ENCODE peak calls at places on chromosome 1, in four cellular contexts. Y is uterus, E is A549, Q is left ventricle myocardium inferior. A is an unnamed sample. For H3K4me1, the result is how much of the 10 kb centered on the place peaks cover.

GRCh38 chr1:107964397-107965111 is 426 bp downstream of the VAV3 start:
- DNase-seq in Y (no peak), E (peak), Q (no peak), A (no peak)

GRCh38 chr1:31014094-31014493 is 51.4 kb downstream of the PUM1 start:
- DNase-seq in Y (no peak), E (no peak), Q (no peak), A (no peak)

GRCh38 chr1:20665736-20666135 is 4.6 kb upstream of the DDOST start:
- DNase-seq in Y (no peak), E (no peak), Q (no peak), A (no peak)

GRCh38 chr1:243550276-243550675 is 294.4 kb downstream of the SDCCAG8 start:
- DNase-seq in Y (no peak), E (no peak), Q (no peak), A (no peak)

GRCh38 chr1:164718821-164719220 is 159.8 kb downstream of the PBX1 start:
- DNase-seq in Y (no peak), E (no peak), Q (no peak), A (no peak)

GRCh38 chr1:17874665-17875064 is 119.5 kb downstream of the ACTL8 start:
- DNase-seq in Y (no peak), E (no peak), Q (no peak), A (no peak)

GRCh38 chr1:20868263-20868662 is 81.2 kb upstream of the HP1BP3 start:
- DNase-seq in Y (no peak), E (no peak), Q (no peak), A (no peak)

GRCh38 chr1:12657060-12657866 is 13.4 kb downstream of the AADACL4 start:
- DNase-seq in Y (no peak), E (no peak), Q (no peak), A (no peak)

GRCh38 chr1:31798433-31799195 is 17.2 kb downstream of the SPOCD1 start:
- DNase-seq in Y (no peak), E (peak), Q (no peak), A (no peak)

GRCh38 chr1:173554541-173555250 is 48.2 kb downstream of the SLC9C2 start:
- DNase-seq in Y (no peak), E (no peak), Q (no peak), A (no peak)

GRCh38 chr1:193229136-193229535 is 42.7 kb upstream of the B3GALT2 start:
- DNase-seq in Y (no peak), E (peak), Q (no peak), A (no peak)

GRCh38 chr1:93692983-93693591 is 11.4 kb upstream of the BCAR3 start:
- DNase-seq in Y (no peak), E (peak), Q (no peak), A (no peak)

GRCh38 chr1:93695411-93696005 is 13.9 kb upstream of the BCAR3 start:
- DNase-seq in Y (no peak), E (no peak), Q (no peak), A (no peak)

GRCh38 chr1:93692451-93692861 is 10.8 kb upstream of the BCAR3 start:
- DNase-seq in Y (no peak), E (peak), Q (no peak), A (no peak)

GRCh38 chr1:93694833-93695232 is 13.2 kb upstream of the BCAR3 start:
- DNase-seq in Y (no peak), E (no peak), Q (no peak), A (no peak)

GRCh38 chr1:93694039-93694438 is 12.4 kb upstream of the BCAR3 start:
- DNase-seq in Y (no peak), E (peak), Q (no peak), A (no peak)
- H3K27ac ChIP-seq in Y (no peak), E (peak), Q (no peak), A (no peak)

GRCh38 chr1:54234284-54234683 is 34.3 kb downstream of the MRPL37 start:
- DNase-seq in Y (no peak), E (no peak), Q (no peak), A (no peak)
- H3K4me1 ChIP-seq in Y (under half), E (under half), Q (under half), A (under half)

DNA sequence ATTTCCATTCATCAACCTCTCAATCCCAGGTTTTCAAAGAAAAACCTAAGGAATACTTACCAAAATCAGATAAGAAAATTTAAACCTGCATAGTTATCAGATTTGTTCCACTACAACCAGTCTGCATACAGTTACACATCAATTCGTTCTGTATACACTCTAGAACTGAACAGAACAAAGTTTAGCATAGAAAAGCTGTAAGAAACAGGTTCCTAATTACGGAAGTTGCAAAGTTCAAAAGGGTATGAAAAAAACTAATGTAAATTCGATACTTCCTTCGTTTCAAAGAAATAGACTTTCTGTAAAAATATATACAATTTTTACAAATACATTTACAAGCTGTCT is 3.1 kb downstream of the MCL1 start:
- DNase-seq in Y (no peak), E (no peak), Q (no peak), A (no peak)
- H3K4me3 ChIP-seq in Y (peak), E (peak), Q (peak), A (no peak)

GRCh38 chr1:65409927-65410326 is 10.5 kb upstream of the LEPR start:
- DNase-seq in Y (no peak), E (no peak), Q (no peak), A (no peak)

GRCh38 chr1:65412256-65412983 is 8.0 kb upstream of the LEPR start:
- DNase-seq in Y (no peak), E (no peak), Q (no peak), A (no peak)

GRCh38 chr1:65416767-65417166 is 3.7 kb upstream of the LEPR start:
- DNase-seq in Y (no peak), E (no peak), Q (no peak), A (no peak)

GRCh38 chr1:65417729-65418128 is 2.7 kb upstream of the LEPR start:
- DNase-seq in Y (no peak), E (no peak), Q (no peak), A (no peak)

GRCh38 chr1:65412984-65413375 is 7.5 kb upstream of the LEPR start:
- DNase-seq in Y (no peak), E (no peak), Q (no peak), A (no peak)
- H3K27ac ChIP-seq in Y (no peak), E (no peak), Q (no peak), A (no peak)

GRCh38 chr1:117612517-117613248 is 6.8 kb downstream of the TENT5C start:
- DNase-seq in Y (no peak), E (peak), Q (no peak), A (no peak)
- H3K4me1 ChIP-seq in Y (under half), E (under half), Q (half or more), A (under half)

A was measured in lung.